ENCODE peak calls at places on chromosomes 5 and 9, in four cellular contexts. H is fibroblast of lung; G is stimulated activated CD4-positive, alpha-beta T cell treated with anti-CD3 and anti-CD28 coated beads, TNF-alpha, amount 100 ng/mL, for 1 hour; I is heart left ventricle. R is an unnamed sample.

GRCh38 chr9:129351058-129351641 is 173.1 kb upstream of the IER5L start:
- DNase-seq in H (no peak), G (no peak), I (no peak), R (no peak)

GRCh38 chr5:122154491-122154890 is 25.1 kb downstream of the ZNF474 start:
- DNase-seq in H (peak), G (no peak), I (no peak), R (no peak)

GRCh38 chr9:270657-271237 is 56.1 kb downstream of the DOCK8 start:
- DNase-seq in H (no peak), G (no peak), I (no peak), R (no peak)

GRCh38 chr9:13648068-13648467 is 368.6 kb upstream of the MPDZ start:
- DNase-seq in H (no peak), G (no peak), I (no peak), R (no peak)

GRCh38 chr5:112878760-112879159 is 17.7 kb downstream of the SRP19 start:
- DNase-seq in H (peak), G (peak), I (no peak), R (no peak)

GRCh38 chr9:83473488-83473971 is 64.7 kb downstream of the FRMD3 start:
- DNase-seq in H (no peak), G (no peak), I (no peak), R (no peak)

GRCh38 chr9:104078596-104078995 is 15.5 kb upstream of the SMC2 start:
- DNase-seq in H (no peak), G (no peak), I (no peak), R (no peak)

GRCh38 chr5:125477586-125477975 is 731.1 kb upstream of the ZNF608 start:
- DNase-seq in H (no peak), G (no peak), I (no peak), R (no peak)

GRCh38 chr5:1765141-1765879 is 34.3 kb downstream of the MRPL36 start:
- DNase-seq in H (no peak), G (no peak), I (peak), R (no peak)

GRCh38 chr5:115543365-115543700 is 1.2 kb downstream of the FEM1C start:
- DNase-seq in H (no peak), G (no peak), I (no peak), R (no peak)

GRCh38 chr9:16307626-16308195 is 562.8 kb downstream of the BNC2 start:
- DNase-seq in H (no peak), G (no peak), I (no peak), R (no peak)

GRCh38 chr5:84564311-84564710 is 179.6 kb upstream of the EDIL3 start:
- DNase-seq in H (peak), G (no peak), I (no peak), R (no peak)

GRCh38 chr9:72305102-72305546 is 59.9 kb downstream of the ZFAND5 start:
- DNase-seq in H (peak), G (no peak), I (peak), R (peak)

GRCh38 chr5:13250450-13251291 is 693.8 kb downstream of the DNAH5 start:
- DNase-seq in H (no peak), G (no peak), I (no peak), R (no peak)

GRCh38 chr5:58477760-58478159 is 13.5 kb upstream of the GAPT start:
- DNase-seq in H (no peak), G (no peak), I (no peak), R (no peak)

GRCh38 chr5:9776525-9776924 is 146.4 kb upstream of the TAS2R1 start:
- DNase-seq in H (peak), G (no peak), I (no peak), R (no peak)

GRCh38 chr9:114909657-114910056 is 20.7 kb downstream of the TNFSF8 start:
- DNase-seq in H (no peak), G (no peak), I (no peak), R (no peak)

GRCh38 chr5:132050661-132051371 is 9.6 kb upstream of the IL3 start:
- DNase-seq in H (no peak), G (no peak), I (peak), R (no peak)

GRCh38 chr5:57316798-57317327 is 143.0 kb downstream of the GPBP1 start:
- DNase-seq in H (peak), G (no peak), I (no peak), R (no peak)

GRCh38 chr5:980001-980588 is 28.5 kb upstream of the NKD2 start:
- DNase-seq in H (peak), G (no peak), I (peak), R (peak)

GRCh38 chr5:39427225-39427624 is 2.4 kb upstream of the DAB2 start:
- DNase-seq in H (peak), G (no peak), I (no peak), R (no peak)

GRCh38 chr5:128905225-128906110 is 59.8 kb upstream of the SLC27A6 start:
- DNase-seq in H (peak), G (no peak), I (no peak), R (no peak)

GRCh38 chr9:135226369-135227050 is 139.0 kb downstream of the OLFM1 start:
- DNase-seq in H (no peak), G (no peak), I (peak), R (no peak)

GRCh38 chr5:135248801-135249231 is 150.2 kb downstream of the MACROH2A1 start:
- DNase-seq in H (no peak), G (no peak), I (no peak), R (no peak)

GRCh38 chr9:20564650-20565049 is 57.6 kb downstream of the MLLT3 start:
- DNase-seq in H (no peak), G (no peak), I (no peak), R (no peak)

GRCh38 chr5:40689442-40689841 is 9.7 kb downstream of the PTGER4 start:
- DNase-seq in H (peak), G (no peak), I (no peak), R (peak)

GRCh38 chr5:130116972-130117371 is 212.7 kb downstream of the CHSY3 start:
- DNase-seq in H (no peak), G (no peak), I (no peak), R (no peak)

GRCh38 chr9:18543406-18543965 is 69.5 kb downstream of the ADAMTSL1 start:
- DNase-seq in H (peak), G (no peak), I (no peak), R (no peak)

GRCh38 chr9:110922145-110922544 is 116.1 kb downstream of the LPAR1 start:
- DNase-seq in H (no peak), G (no peak), I (no peak), R (no peak)

GRCh38 chr9:84238652-84239051 is 101.9 kb downstream of the SLC28A3 start:
- DNase-seq in H (no peak), G (no peak), I (no peak), R (no peak)

GRCh38 chr9:99582768-99583167 is 238.9 kb upstream of the NR4A3 start:
- DNase-seq in H (no peak), G (no peak), I (no peak), R (no peak)

GRCh38 chr5:98816574-98817222 is 43.2 kb downstream of the RGMB start:
- DNase-seq in H (no peak), G (no peak), I (no peak), R (no peak)

GRCh38 chr5:33507426-33507825 is 66.7 kb downstream of the TARS1 start:
- DNase-seq in H (peak), G (no peak), I (no peak), R (no peak)

GRCh38 chr5:74237746-74238145 is 402.8 kb downstream of the ENC1 start:
- DNase-seq in H (no peak), G (no peak), I (no peak), R (no peak)

GRCh38 chr9:90999425-91000397 is 198.1 kb downstream of the SYK start:
- DNase-seq in H (peak), G (no peak), I (no peak), R (no peak)

GRCh38 chr5:180116441-180117377 is 45.1 kb upstream of the RNF130 start:
- DNase-seq in H (no peak), G (no peak), I (peak), R (no peak)

GRCh38 chr9:23598994-23599393 is 227.0 kb downstream of the ELAVL2 start:
- DNase-seq in H (no peak), G (no peak), I (no peak), R (no peak)